ENCODE peak calls at places on chromosome 12, in four cellular contexts. U, M, J and I are unnamed samples.

GRCh38 chr12:33253123-33253522 is 186.5 kb downstream of the SYT10 start:
- DNase-seq in U (no peak), M (no peak), J (no peak), I (no peak)

GRCh38 chr12:7130791-7131501 is 775 bp downstream of the CLSTN3 start:
- DNase-seq in U (peak; percentile 70), M (no peak), J (peak; percentile 52), I (peak; percentile 83)

GRCh38 chr12:117189725-117190209 is 503 bp downstream of the FBXO21 start:
- DNase-seq in U (peak; percentile 67), M (peak; percentile 21), J (peak; percentile 45), I (peak; percentile 65)

GRCh38 chr12:21819236-21819635 is 44.7 kb upstream of the KCNJ8 start:
- DNase-seq in U (peak; percentile 44), M (no peak), J (peak; percentile 63), I (no peak)

GRCh38 chr12:26090853-26091510 is 33.9 kb downstream of the BHLHE41 start:
- DNase-seq in U (no peak), M (no peak), J (peak; percentile 12), I (no peak)

GRCh38 chr12:124359671-124360581 is 65.0 kb downstream of the RFLNA start:
- DNase-seq in U (no peak), M (no peak), J (no peak), I (no peak)

GRCh38 chr12:132707241-132707640 is 3.4 kb upstream of the PGAM5 start:
- DNase-seq in U (no peak), M (no peak), J (no peak), I (peak; percentile 25)

GRCh38 chr12:69343357-69343756 is 4.8 kb upstream of the LYZ start:
- DNase-seq in U (no peak), M (no peak), J (no peak), I (no peak)

GRCh38 chr12:111412007-111412829 is 6.5 kb downstream of the SH2B3 start:
- DNase-seq in U (no peak), M (no peak), J (no peak), I (peak; percentile 74)

GRCh38 chr12:123078114-123078465 is 72.8 kb downstream of the PITPNM2 start:
- DNase-seq in U (no peak), M (no peak), J (no peak), I (no peak)

GRCh38 chr12:121871501-121871900 is 12.8 kb upstream of the HPD start:
- DNase-seq in U (no peak), M (no peak), J (no peak), I (no peak)

GRCh38 chr12:101327054-101327453 is 47.1 kb downstream of the UTP20 start:
- DNase-seq in U (no peak), M (no peak), J (no peak), I (no peak)

GRCh38 chr12:97203408-97203807 is 259.2 kb upstream of the RMST start:
- DNase-seq in U (no peak), M (no peak), J (no peak), I (no peak)

GRCh38 chr12:14928946-14929345 is 9.4 kb downstream of the ERP27 start:
- DNase-seq in U (peak; percentile 32), M (no peak), J (no peak), I (no peak)

GRCh38 chr12:119593578-119594398 is at the start of gene TMEM233:
- DNase-seq in U (no peak), M (peak; percentile 51), J (no peak), I (peak; percentile 83)

GRCh38 chr12:6272300-6273208 is 37.9 kb upstream of the PLEKHG6 start:
- DNase-seq in U (no peak), M (no peak), J (no peak), I (no peak)

GRCh38 chr12:43143278-43143677 is 408.7 kb downstream of the ADAMTS20 start:
- DNase-seq in U (no peak), M (no peak), J (no peak), I (no peak)

GRCh38 chr12:124720019-124720686 is 143.5 kb downstream of the SCARB1 start:
- DNase-seq in U (peak; percentile 39), M (no peak), J (peak; percentile 82), I (no peak)

GRCh38 chr12:100926669-100927248 is 132.2 kb downstream of the ANO4 start:
- DNase-seq in U (no peak), M (peak; percentile 48), J (peak; percentile 14), I (peak; percentile 84)

GRCh38 chr12:121288941-121289340 is 7.6 kb downstream of the CAMKK2 start:
- DNase-seq in U (no peak), M (no peak), J (no peak), I (no peak)

GRCh38 chr12:74408601-74409166 is 129.0 kb upstream of the ATXN7L3B start:
- DNase-seq in U (no peak), M (no peak), J (no peak), I (peak; percentile 18)

GRCh38 chr12:11513288-11513687 is 117.9 kb upstream of the PRB2 start:
- DNase-seq in U (peak; percentile 7), M (no peak), J (no peak), I (no peak)

GRCh38 chr12:130831876-130832405 is 7.1 kb downstream of the STX2 start:
- DNase-seq in U (no peak), M (no peak), J (no peak), I (no peak)

GRCh38 chr12:56293785-56294184 is 6.3 kb downstream of the CS start:
- DNase-seq in U (no peak), M (no peak), J (no peak), I (no peak)

GRCh38 chr12:109818900-109819500 is 14.2 kb downstream of the TRPV4 start:
- DNase-seq in U (peak; percentile 84), M (no peak), J (peak; percentile 52), I (no peak)

GRCh38 chr12:15910864-15911696 is at the start of gene DERA:
- DNase-seq in U (peak; percentile 91), M (peak; percentile 67), J (peak; percentile 68), I (peak; percentile 88)

GRCh38 chr12:132210223-132211055 is 66.2 kb downstream of the NOC4L start:
- DNase-seq in U (no peak), M (no peak), J (no peak), I (no peak)

GRCh38 chr12:52151859-52152783 is 39.7 kb downstream of the KRT80 start:
- DNase-seq in U (peak; percentile 32), M (peak; percentile 68), J (peak; percentile 41), I (peak; percentile 93)

GRCh38 chr12:132724506-132725220 is 14.0 kb downstream of the PGAM5 start:
- DNase-seq in U (no peak), M (no peak), J (no peak), I (no peak)

GRCh38 chr12:103729499-103729898 is 111.5 kb downstream of the NT5DC3 start:
- DNase-seq in U (no peak), M (no peak), J (no peak), I (no peak)

GRCh38 chr12:122864894-122865253 is 29.6 kb downstream of the HIP1R start:
- DNase-seq in U (no peak), M (no peak), J (no peak), I (no peak)

GRCh38 chr12:6056406-6057211 is 67.9 kb downstream of the VWF start:
- DNase-seq in U (no peak), M (no peak), J (no peak), I (peak; percentile 67)

GRCh38 chr12:113238309-113238708 is 17.0 kb downstream of the TPCN1 start:
- DNase-seq in U (no peak), M (no peak), J (no peak), I (no peak)

DNA sequence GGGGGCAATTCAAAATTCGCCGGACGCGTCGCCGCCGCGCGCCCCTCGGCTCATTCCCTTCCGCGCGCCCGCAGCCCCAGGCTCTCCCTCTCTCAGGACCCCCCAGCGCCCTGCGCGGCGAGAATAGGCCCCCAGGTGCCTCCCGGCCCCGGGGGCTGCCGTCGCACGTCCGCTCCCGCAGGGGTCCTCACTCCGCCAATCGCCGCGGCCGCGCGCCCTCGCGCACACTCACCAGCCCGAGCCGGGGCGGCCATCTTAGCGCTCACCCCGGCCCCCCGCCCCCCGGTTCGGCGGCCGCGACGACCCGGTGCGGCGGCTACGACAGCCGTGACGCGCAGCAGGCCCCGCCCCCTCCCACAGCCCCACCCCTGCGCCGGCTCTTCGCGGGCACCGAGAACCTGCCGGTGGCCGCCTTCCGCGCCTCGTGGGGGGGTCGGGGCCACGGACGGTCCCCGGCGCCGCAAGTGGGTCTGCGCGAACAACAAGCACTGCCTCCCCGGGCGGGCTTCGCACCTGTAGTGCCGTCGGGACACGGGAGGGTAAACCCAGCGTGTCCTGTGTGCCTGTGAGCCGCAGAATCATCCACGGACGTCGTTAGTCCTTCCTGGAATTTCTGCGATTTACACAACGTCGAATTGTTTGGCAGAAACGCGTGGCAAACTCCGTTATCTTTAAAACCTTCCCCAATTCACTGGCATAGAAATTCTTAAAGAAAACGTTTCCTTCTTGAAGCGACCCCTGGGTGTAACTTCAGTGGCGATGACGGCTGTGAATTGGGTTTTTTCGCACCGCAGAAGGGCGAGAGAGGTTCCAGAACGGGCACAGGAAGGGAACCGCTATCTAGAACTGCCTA is 2.5 kb downstream of the USP44 start:
- DNase-seq in U (peak; percentile 39), M (peak; percentile 76), J (peak; percentile 64), I (peak; percentile 91)
- H3K9ac ChIP-seq in U (peak overlapping the region; percentile 70), M (peak overlapping the region; percentile 100), J (peak overlapping the region; percentile 87), I (peak overlapping the region; percentile 64)

GRCh38 chr12:70639535-70639934 is 2.3 kb upstream of the PTPRB start:
- DNase-seq in U (no peak), M (no peak), J (no peak), I (no peak)

GRCh38 chr12:70638639-70639349 is 1.6 kb upstream of the PTPRB start:
- DNase-seq in U (no peak), M (no peak), J (no peak), I (no peak)

GRCh38 chr12:70637286-70637685 is at the start of gene PTPRB:
- DNase-seq in U (no peak), M (no peak), J (no peak), I (no peak)

GRCh38 chr12:70635713-70636112 is 1.5 kb downstream of the PTPRB start:
- DNase-seq in U (no peak), M (no peak), J (no peak), I (no peak)

GRCh38 chr12:70637686-70638085 is 457 bp upstream of the PTPRB start:
- DNase-seq in U (no peak), M (no peak), J (no peak), I (no peak)
- H3K9ac ChIP-seq in U (no peak overlapping the region), M (no peak overlapping the region), J (no peak overlapping the region), I (no peak overlapping the region)

GRCh38 chr12:3989218-3989550 is 116.0 kb upstream of the PARP11 start:
- DNase-seq in U (no peak), M (no peak), J (no peak), I (no peak)

GRCh38 chr12:3991798-3992580 is 118.8 kb upstream of the PARP11 start:
- DNase-seq in U (no peak), M (no peak), J (no peak), I (no peak)

GRCh38 chr12:3987571-3987970 is 114.4 kb upstream of the PARP11 start:
- DNase-seq in U (no peak), M (no peak), J (no peak), I (no peak)

GRCh38 chr12:3990356-3990975 is 117.3 kb upstream of the PARP11 start:
- DNase-seq in U (no peak), M (no peak), J (no peak), I (peak; percentile 55)

GRCh38 chr12:3988519-3989217 is 115.5 kb upstream of the PARP11 start:
- DNase-seq in U (no peak), M (no peak), J (no peak), I (no peak)
- H3K9ac ChIP-seq in U (no peak overlapping the region), M (no peak overlapping the region), J (no peak overlapping the region), I (no peak overlapping the region)

DNA sequence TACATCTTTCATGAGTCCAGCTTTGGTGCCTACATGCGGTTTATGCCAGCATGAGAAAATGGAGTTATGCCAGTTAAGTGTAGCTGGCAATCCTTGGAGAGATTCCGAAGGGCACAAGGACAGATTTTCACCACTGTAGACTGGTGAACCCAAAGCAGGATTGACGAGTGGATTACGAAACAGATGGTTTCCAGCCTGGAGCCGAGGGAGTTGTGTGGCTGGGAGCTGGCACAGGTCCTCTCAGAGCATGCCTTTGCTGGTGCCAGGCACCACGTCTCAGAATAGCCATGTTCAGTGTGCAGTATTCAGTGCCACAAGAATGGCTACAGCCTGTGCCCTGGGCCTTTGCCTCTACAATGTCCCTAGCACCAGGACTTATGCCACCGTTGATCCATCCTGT is 13.2 kb downstream of the KCNH3 start:
- DNase-seq in U (peak; percentile 13), M (no peak), J (no peak), I (no peak)
- H3K9ac ChIP-seq in U (no peak overlapping the region), M (no peak overlapping the region), J (no peak overlapping the region), I (no peak overlapping the region)